ENCODE peak calls at places on chromosomes 5 and 9, in eight cellular contexts. I is NB4, H is PC-3, J is lower lobe of right lung, T is PC-9, O is upper lobe of right lung, Z is fibroblast of mammary gland, D is osteoblast. M is an unnamed sample.

GRCh38 chr9:81077572-81077971 is 611.8 kb downstream of the TLE1 start:
- DNase-seq in I (no peak), H (no peak), J (no peak), T (no peak), O (no peak), Z (no peak), D (no peak), M (no peak)

GRCh38 chr5:129410488-129410887 is 49.6 kb upstream of the ADAMTS19 start:
- DNase-seq in I (no peak), H (no peak), J (no peak), T (no peak), O (no peak), Z (no peak), D (no peak), M (no peak)

GRCh38 chr9:18756712-18757125 is 276.3 kb downstream of the SAXO1 start:
- DNase-seq in I (no peak), H (no peak), J (no peak), T (no peak), O (no peak), Z (no peak), D (no peak), M (no peak)

GRCh38 chr9:14058078-14058688 is 255.8 kb downstream of the NFIB start:
- DNase-seq in I (no peak), H (no peak), J (no peak), T (no peak), O (no peak), Z (no peak), D (no peak), M (no peak)

GRCh38 chr9:116763665-116764064 is 76.6 kb downstream of the TRIM32 start:
- DNase-seq in I (no peak), H (no peak), J (no peak), T (no peak), O (no peak), Z (no peak), D (no peak), M (no peak)

GRCh38 chr5:56900858-56901578 is 8.4 kb upstream of the SETD9 start:
- DNase-seq in I (peak; percentile 64), H (peak; percentile 56), J (no peak), T (no peak), O (no peak), Z (peak; percentile 53), D (peak; percentile 6), M (no peak)

GRCh38 chr9:112489039-112489546 is 2.5 kb downstream of the KIAA1958 start:
- DNase-seq in I (no peak), H (no peak), J (no peak), T (no peak), O (no peak), Z (no peak), D (no peak), M (no peak)

GRCh38 chr5:120096413-120096812 is 367.7 kb upstream of the PRR16 start:
- DNase-seq in I (no peak), H (peak; percentile 65), J (no peak), T (no peak), O (no peak), Z (peak; percentile 58), D (no peak), M (no peak)

GRCh38 chr5:132776077-132776931 is 735 bp downstream of the SEPTIN8 start:
- DNase-seq in I (peak; percentile 39), H (peak; percentile 41), J (no peak), T (no peak), O (no peak), Z (no peak), D (no peak), M (no peak)

GRCh38 chr5:36200513-36200912 is 41.2 kb downstream of the NADK2 start:
- DNase-seq in I (no peak), H (peak; percentile 81), J (no peak), T (peak; percentile 51), O (no peak), Z (peak; percentile 87), D (no peak), M (no peak)

GRCh38 chr5:121968910-121969607 is 7.3 kb downstream of the SRFBP1 start:
- DNase-seq in I (no peak), H (peak; percentile 92), J (no peak), T (peak; percentile 95), O (no peak), Z (peak; percentile 99), D (peak; percentile 82), M (no peak)

GRCh38 chr5:115487168-115487567 is 57.4 kb downstream of the FEM1C start:
- DNase-seq in I (peak; percentile 45), H (no peak), J (no peak), T (no peak), O (no peak), Z (no peak), D (peak; percentile 15), M (no peak)

GRCh38 chr9:5764130-5764868 is 68.6 kb downstream of the ERMP1 start:
- DNase-seq in I (no peak), H (no peak), J (no peak), T (no peak), O (no peak), Z (no peak), D (no peak), M (peak; percentile 60)

GRCh38 chr9:35616681-35617459 is 1.3 kb downstream of the CD72 start:
- DNase-seq in I (no peak), H (no peak), J (peak; percentile 89), T (no peak), O (peak; percentile 89), Z (peak; percentile 71), D (peak; percentile 94), M (no peak)

GRCh38 chr5:122093861-122094650 is 16.0 kb upstream of the LOX start:
- DNase-seq in I (no peak), H (no peak), J (no peak), T (no peak), O (no peak), Z (peak; percentile 51), D (no peak), M (no peak)

GRCh38 chr5:89346573-89346972 is 463.6 kb upstream of the MEF2C start:
- DNase-seq in I (no peak), H (no peak), J (no peak), T (no peak), O (no peak), Z (peak; percentile 19), D (no peak), M (no peak)

DNA sequence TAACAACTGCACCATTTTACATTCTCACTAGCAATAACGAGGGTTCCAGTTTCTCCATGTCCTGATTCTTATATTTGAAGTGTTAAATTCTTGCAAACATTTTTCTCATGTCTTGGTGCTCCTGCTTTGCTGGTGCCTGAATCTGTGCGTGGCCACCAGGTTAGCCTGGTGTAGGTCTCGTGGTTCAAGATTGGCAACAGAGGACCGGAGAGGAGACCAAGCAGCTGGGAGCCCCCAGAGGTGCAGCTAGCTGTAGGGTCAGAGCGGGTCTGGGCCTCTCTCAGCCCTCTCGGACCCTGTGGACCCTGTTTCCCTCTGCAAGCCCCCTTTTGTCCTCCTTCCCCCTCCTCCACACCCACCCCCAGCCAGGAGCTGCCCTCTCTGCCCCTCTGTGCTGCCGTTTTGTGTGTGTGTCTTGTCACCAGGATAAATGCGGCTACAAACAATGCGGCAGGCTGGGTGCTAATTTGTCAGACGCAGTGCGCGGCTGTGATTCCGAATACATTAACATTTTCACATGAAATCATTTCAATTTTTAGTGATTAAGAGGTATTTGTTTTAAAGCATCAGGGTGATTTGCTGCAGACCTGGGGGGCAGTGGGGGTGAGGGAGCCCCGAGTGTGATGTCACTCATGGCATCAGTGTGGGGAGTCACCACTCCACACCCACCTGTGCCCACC is 17.5 kb downstream of the UNC5A start:
- DNase-seq in I (no peak), H (no peak), J (no peak), T (no peak), O (no peak), Z (no peak), D (no peak), M (no peak)
- H3K4me3 ChIP-seq in I (no peak overlapping the region), H (no peak overlapping the region), J (no peak overlapping the region), T (no peak overlapping the region), O (no peak overlapping the region), Z (no peak overlapping the region), D (no peak overlapping the region), M (no peak overlapping the region)

GRCh38 chr9:20551236-20551635 is 71.1 kb downstream of the MLLT3 start:
- DNase-seq in I (no peak), H (peak; percentile 57), J (no peak), T (peak; percentile 81), O (no peak), Z (no peak), D (no peak), M (no peak)

GRCh38 chr9:20551835-20552234 is 70.5 kb downstream of the MLLT3 start:
- DNase-seq in I (no peak), H (peak; percentile 59), J (no peak), T (peak; percentile 83), O (no peak), Z (no peak), D (no peak), M (no peak)

GRCh38 chr9:20553750-20554149 is 68.5 kb downstream of the MLLT3 start:
- DNase-seq in I (no peak), H (no peak), J (no peak), T (no peak), O (no peak), Z (no peak), D (no peak), M (no peak)

GRCh38 chr9:20550326-20550725 is 72.0 kb downstream of the MLLT3 start:
- DNase-seq in I (no peak), H (no peak), J (no peak), T (no peak), O (no peak), Z (no peak), D (no peak), M (no peak)

DNA sequence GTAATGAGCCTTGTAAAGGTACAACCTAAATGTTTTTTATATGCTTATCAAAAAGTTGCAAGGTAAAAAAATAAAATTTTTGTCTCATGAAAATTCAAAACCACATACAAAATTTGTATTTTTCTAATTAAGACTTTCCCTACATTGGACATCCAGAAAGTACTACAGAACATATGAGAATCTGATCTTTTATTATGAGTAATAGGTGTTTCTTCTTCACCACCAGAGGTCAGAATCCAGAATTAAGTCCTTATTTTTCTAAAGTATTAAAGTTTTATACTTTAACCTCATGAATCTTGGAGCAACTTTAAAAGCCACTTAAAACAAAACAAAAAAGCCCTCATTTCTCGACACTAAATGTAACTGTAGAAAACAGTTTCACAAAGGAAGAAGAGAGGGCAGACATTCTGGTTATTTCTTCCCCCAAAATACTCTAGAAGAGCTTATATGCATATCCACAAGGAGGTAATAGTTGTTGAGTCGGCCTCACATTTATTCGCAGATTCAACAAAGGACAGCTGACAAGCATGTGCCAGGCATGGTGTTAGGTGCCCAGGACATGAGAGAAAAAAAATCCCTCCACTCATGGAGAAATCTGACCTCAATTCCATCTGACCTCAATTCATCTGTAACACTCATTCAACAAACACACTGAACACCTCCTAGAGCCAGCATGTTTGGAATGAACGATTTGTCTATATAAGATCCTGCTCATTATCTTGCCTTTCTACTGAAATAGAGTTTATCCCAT is 69.2 kb downstream of the MLLT3 start:
- DNase-seq in I (no peak), H (peak; percentile 35), J (no peak), T (peak; percentile 40), O (no peak), Z (peak; percentile 24), D (no peak), M (no peak)
- H3K4me3 ChIP-seq in I (no peak overlapping the region), H (no peak overlapping the region), J (no peak overlapping the region), T (no peak overlapping the region), O (no peak overlapping the region), Z (no peak overlapping the region), D (no peak overlapping the region), M (no peak overlapping the region)

GRCh38 chr5:117690603-117691002 is 1116.0 kb upstream of the SEMA6A start:
- DNase-seq in I (no peak), H (no peak), J (no peak), T (no peak), O (no peak), Z (no peak), D (no peak), M (no peak)
- H3K4me3 ChIP-seq in I (no peak overlapping the region), H (no peak overlapping the region), J (no peak overlapping the region), T (no peak overlapping the region), O (no peak overlapping the region), Z (no peak overlapping the region), D (no peak overlapping the region), M (no peak overlapping the region)

GRCh38 chr5:148641735-148642134 is 12.6 kb downstream of the HTR4 start:
- DNase-seq in I (no peak), H (no peak), J (no peak), T (no peak), O (no peak), Z (no peak), D (no peak), M (no peak)
- H3K4me3 ChIP-seq in I (no peak overlapping the region), H (no peak overlapping the region), J (no peak overlapping the region), T (no peak overlapping the region), O (no peak overlapping the region), Z (no peak overlapping the region), D (no peak overlapping the region), M (no peak overlapping the region)

M was measured in GM12864.